ENCODE peak calls at places on chromosomes 13 and 19, in four cellular contexts. M, A, O and B are unnamed samples.

GRCh38 chr19:29145756-29146155 is 67.2 kb downstream of the UQCRFS1 start:
- DNase-seq in M (no peak), O (no peak), A (no peak), B (no peak)

GRCh38 chr13:66967825-66968597 is 262.1 kb downstream of the PCDH9 start:
- DNase-seq in M (no peak), O (no peak), A (no peak), B (no peak)

GRCh38 chr13:95354156-95354555 is 52.9 kb upstream of the ABCC4 start:
- DNase-seq in A (no peak), O (no peak), M (no peak), B (no peak)

GRCh38 chr19:48506138-48506733 is 5.4 kb downstream of the LMTK3 start:
- DNase-seq in M (peak; percentile 57), O (peak; percentile 70), A (peak; percentile 48), B (no peak)

GRCh38 chr19:55594996-55595530 is 4.3 kb downstream of the FIZ1 start:
- DNase-seq in A (no peak), M (no peak), O (no peak), B (no peak)

GRCh38 chr19:57280913-57281425 is 684 bp downstream of the ZNF460 start:
- DNase-seq in M (no peak), A (no peak), O (peak; percentile 14), B (no peak)

GRCh38 chr13:103605546-103606326 is 539.5 kb upstream of the SLC10A2 start:
- DNase-seq in O (no peak), A (no peak), M (no peak), B (no peak)

GRCh38 chr19:38700350-38700932 is 43.8 kb downstream of the CAPN12 start:
- DNase-seq in A (peak; percentile 41), O (no peak), M (no peak), B (no peak)

GRCh38 chr13:35781044-35781443 is 304.6 kb upstream of the MAB21L1 start:
- DNase-seq in A (no peak), M (no peak), O (no peak), B (no peak)

GRCh38 chr13:32403108-32403507 is 24.8 kb downstream of the N4BP2L1 start:
- DNase-seq in O (no peak), A (no peak), M (no peak), B (no peak)

GRCh38 chr19:51366999-51367564 is 894 bp upstream of the ETFB start:
- DNase-seq in M (no peak), O (peak; percentile 44), A (no peak), B (peak; percentile 25)

GRCh38 chr19:54095136-54095858 is 5.3 kb downstream of the OSCAR start:
- DNase-seq in M (no peak), A (no peak), O (no peak), B (no peak)

GRCh38 chr19:4851551-4852290 is 15.7 kb downstream of the PLIN3 start:
- DNase-seq in O (peak; percentile 94), M (peak; percentile 82), A (peak; percentile 85), B (peak; percentile 92)

GRCh38 chr13:105327727-105328126 is 1207.7 kb downstream of the EFNB2 start:
- DNase-seq in M (no peak), O (no peak), A (no peak), B (no peak)

GRCh38 chr19:29379257-29379986 is 146.4 kb upstream of the VSTM2B start:
- DNase-seq in O (no peak), A (no peak), M (no peak), B (no peak)

GRCh38 chr13:99067160-99067985 is 89.5 kb upstream of the DOCK9 start:
- DNase-seq in M (no peak), A (peak; percentile 5), O (no peak), B (no peak)

GRCh38 chr19:40920300-40921004 is 38.4 kb upstream of the CYP2A7 start:
- DNase-seq in A (no peak), O (no peak), M (no peak), B (no peak)

GRCh38 chr19:40907968-40908735 is 26.1 kb upstream of the CYP2A7 start:
- DNase-seq in A (no peak), M (peak; percentile 79), O (no peak), B (peak; percentile 72)

GRCh38 chr13:41383400-41383799 is 72.3 kb downstream of the NAA16 start:
- DNase-seq in A (no peak), M (no peak), O (no peak), B (no peak)

GRCh38 chr19:58509731-58510083 is 2.1 kb downstream of the SLC27A5 start:
- DNase-seq in A (no peak), O (no peak), M (peak; percentile 41), B (no peak)

GRCh38 chr13:43783820-43784219 is 3.0 kb downstream of the ENOX1 start:
- DNase-seq in M (no peak), A (no peak), O (peak; percentile 56), B (no peak)

GRCh38 chr19:13089139-13089856 is 13.4 kb downstream of the LYL1 start:
- DNase-seq in O (peak; percentile 73), M (peak; percentile 64), A (peak; percentile 30), B (peak; percentile 76)

GRCh38 chr13:26062853-26063444 is 11.1 kb upstream of the SHISA2 start:
- DNase-seq in O (peak; percentile 47), A (peak; percentile 59), M (no peak), B (no peak)

GRCh38 chr19:50008532-50008931 is 16.6 kb downstream of the VRK3 start:
- DNase-seq in M (peak; percentile 27), A (no peak), O (no peak), B (peak; percentile 80)

GRCh38 chr13:48775804-48776203 is 122.1 kb downstream of the CYSLTR2 start:
- DNase-seq in O (no peak), M (no peak), A (no peak), B (no peak)

GRCh38 chr13:35818577-35819165 is 312.5 kb downstream of the DCLK1 start:
- DNase-seq in A (peak; percentile 7), O (peak; percentile 51), M (peak; percentile 11), B (no peak)

GRCh38 chr13:105814902-105815250 is 720.6 kb downstream of the EFNB2 start:
- DNase-seq in M (no peak), A (no peak), O (no peak), B (no peak)

GRCh38 chr13:42876270-42876714 is 94.9 kb downstream of the FAM216B start:
- DNase-seq in O (no peak), A (no peak), M (no peak), B (no peak)

GRCh38 chr19:44808463-44809371 is at the start of gene BCAM:
- DNase-seq in O (peak; percentile 97), M (peak; percentile 98), A (peak; percentile 65), B (peak; percentile 70)

GRCh38 chr13:86355301-86355700 is 556.1 kb upstream of the SLITRK6 start:
- DNase-seq in A (no peak), M (no peak), O (no peak), B (no peak)

GRCh38 chr19:6767357-6768235 is at the start of gene SH2D3A:
- DNase-seq in O (peak; percentile 60), A (peak; percentile 65), M (peak; percentile 96), B (peak; percentile 97)

GRCh38 chr19:8459095-8459494 is 14.3 kb downstream of the HNRNPM start:
- DNase-seq in A (no peak), O (no peak), M (no peak), B (no peak)
- TF ChIP-seq FOXJ3 in A (no peak), O (no peak), M (no peak), B (no peak)

GRCh38 chr13:21895769-21896168 is 224.9 kb downstream of the FGF9 start:
- DNase-seq in O (no peak), M (no peak), A (no peak), B (no peak)
- TF ChIP-seq FOXJ3 in O (no peak), M (no peak), A (no peak), B (no peak)

GRCh38 chr13:110015253-110015652 is 228.9 kb upstream of the IRS2 start:
- DNase-seq in O (no peak), A (no peak), M (no peak), B (no peak)

GRCh38 chr13:110017379-110017778 is 231.0 kb upstream of the IRS2 start:
- DNase-seq in A (no peak), M (no peak), O (no peak), B (peak; percentile 15)

GRCh38 chr13:110018009-110018408 is 231.6 kb upstream of the IRS2 start:
- DNase-seq in O (no peak), M (no peak), A (no peak), B (no peak)

GRCh38 chr13:110012102-110012739 is 225.8 kb upstream of the IRS2 start:
- DNase-seq in A (peak; percentile 3), O (no peak), M (no peak), B (no peak)

DNA sequence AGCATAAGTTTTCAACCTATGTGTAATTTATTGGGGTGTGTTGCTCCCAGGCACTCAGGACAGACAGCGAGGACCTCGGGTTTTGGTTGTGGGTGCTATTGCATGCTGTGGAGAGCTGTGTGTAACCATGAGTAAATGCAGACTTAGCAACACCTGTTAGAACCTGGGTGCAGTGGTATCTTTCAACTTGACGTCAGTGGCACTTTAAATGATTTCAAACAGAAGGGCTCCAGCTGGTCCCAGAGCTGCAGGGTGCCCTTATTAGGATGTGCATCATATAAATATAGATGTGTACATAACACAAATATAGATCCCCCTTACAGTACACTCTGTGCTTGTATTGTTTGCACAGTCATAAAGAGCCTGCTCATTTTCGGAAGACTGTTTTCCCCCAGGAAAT is 228.3 kb upstream of the IRS2 start:
- DNase-seq in M (no peak), A (no peak), O (no peak), B (no peak)
- TF ChIP-seq FOXJ3 in M (no peak), A (no peak), O (no peak), B (no peak)

GRCh38 chr13:75352641-75353327 is 129.2 kb downstream of the TBC1D4 start:
- DNase-seq in M (no peak), A (no peak), O (no peak), B (no peak)
- TF ChIP-seq FOXJ3 in M (no peak), A (no peak), O (no peak), B (no peak)

GRCh38 chr19:46487802-46488445 is 7.7 kb downstream of the PNMA8B start:
- DNase-seq in O (peak; percentile 89), A (peak; percentile 46), M (peak; percentile 74), B (peak; percentile 91)

GRCh38 chr19:46490774-46491173 is 4.9 kb downstream of the PNMA8B start:
- DNase-seq in A (no peak), O (peak; percentile 18), M (no peak), B (no peak)

GRCh38 chr19:46488551-46488950 is 7.1 kb downstream of the PNMA8B start:
- DNase-seq in O (no peak), A (no peak), M (no peak), B (no peak)

GRCh38 chr19:46487178-46487801 is 8.4 kb downstream of the PNMA8B start:
- DNase-seq in O (no peak), A (no peak), M (no peak), B (peak; percentile 29)

DNA sequence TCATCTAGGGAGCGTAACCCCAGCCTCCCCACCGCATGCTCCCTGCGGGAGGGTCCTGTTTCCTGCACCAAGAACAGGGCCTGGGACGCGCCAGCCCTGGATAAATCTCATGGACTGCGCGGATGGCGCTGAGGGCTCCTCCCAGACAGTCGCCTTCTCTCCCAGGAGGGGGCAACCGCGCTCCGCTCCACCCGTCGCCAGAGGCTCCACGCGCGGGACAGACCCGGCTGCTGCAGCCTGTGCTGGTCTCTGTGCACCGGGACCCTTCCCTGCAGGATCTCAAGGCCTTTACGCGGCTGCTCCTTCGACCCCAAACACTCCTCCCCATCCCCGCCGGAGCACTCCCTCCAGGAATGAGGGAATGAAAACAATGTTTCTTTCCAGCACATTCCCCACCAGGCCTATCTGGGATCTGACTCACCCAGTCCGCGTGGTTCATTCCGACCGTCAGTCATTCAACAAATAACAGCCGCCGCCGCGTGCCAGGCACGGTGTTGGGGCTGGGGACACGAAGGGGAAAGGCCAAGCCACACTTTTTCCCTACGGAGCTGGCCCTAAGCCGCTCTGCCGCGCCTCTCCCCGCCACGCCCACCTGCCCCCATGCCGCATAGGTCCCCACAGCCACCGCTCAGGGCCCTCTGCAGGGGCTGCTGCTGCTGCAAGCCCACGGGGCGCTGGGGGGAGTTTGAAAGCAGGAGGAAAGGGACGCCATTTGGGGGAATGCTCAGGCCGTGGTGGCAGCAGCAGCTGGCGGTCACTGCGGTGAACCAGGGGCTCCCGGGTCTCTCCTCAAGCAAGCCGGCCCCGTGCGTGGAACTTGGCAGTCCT is 6.0 kb downstream of the PNMA8B start:
- DNase-seq in O (peak; percentile 37), A (no peak), M (peak; percentile 57), B (peak; percentile 55)
- TF ChIP-seq FOXJ3 in O (no peak), A (no peak), M (no peak), B (no peak)